ENCODE peak calls at places on chromosomes 5 and 9, in five cellular contexts. U is fibroblast of mammary gland, S is OCI-LY7, K is upper lobe of left lung, C is AG10803. P is an unnamed sample.

GRCh38 chr5:122129332-122129731 is at the start of gene ZNF474:
- DNase-seq in S (no peak), U (peak), C (peak), K (no peak), P (peak)

GRCh38 chr9:3386753-3387152 is 139.0 kb downstream of the RFX3 start:
- DNase-seq in K (no peak), U (peak), C (no peak), S (no peak), P (peak)

GRCh38 chr9:16475257-16475656 is 395.2 kb downstream of the BNC2 start:
- DNase-seq in K (no peak), S (no peak), U (no peak), C (no peak), P (no peak)

GRCh38 chr5:169649486-169649885 is 12.4 kb downstream of the DOCK2 start:
- DNase-seq in S (no peak), K (no peak), U (no peak), C (no peak), P (no peak)

GRCh38 chr5:81010636-81011035 is 50.5 kb downstream of the RASGRF2 start:
- DNase-seq in C (no peak), S (no peak), K (no peak), U (no peak), P (no peak)

GRCh38 chr5:122170630-122171029 is 41.3 kb downstream of the ZNF474 start:
- DNase-seq in K (no peak), C (no peak), S (no peak), U (peak), P (no peak)

GRCh38 chr5:122154910-122155309 is 25.6 kb downstream of the ZNF474 start:
- DNase-seq in U (peak), S (no peak), C (peak), K (no peak), P (peak)

GRCh38 chr5:35405938-35406337 is 175.7 kb upstream of the PRLR start:
- DNase-seq in K (peak), C (no peak), S (no peak), U (no peak), P (no peak)

GRCh38 chr9:90114641-90115040 is 509.8 kb downstream of the GADD45G start:
- DNase-seq in S (no peak), C (no peak), U (no peak), K (no peak), P (no peak)

GRCh38 chr9:17528859-17529258 is 50.0 kb upstream of the SH3GL2 start:
- DNase-seq in K (no peak), S (peak), U (peak), C (peak), P (peak)
- TF ChIP-seq CTCF in K (no peak), S (peak), U (peak), C (peak), P (peak)

GRCh38 chr5:132746592-132747063 is 598 bp upstream of the CCNI2 start:
- DNase-seq in U (no peak), C (no peak), K (no peak), S (peak), P (no peak)
- TF ChIP-seq CTCF in U (peak), C (peak), K (no peak), S (peak), P (peak)

GRCh38 chr9:131999692-132000551 is 79.7 kb downstream of the MED27 start:
- DNase-seq in U (peak), C (peak), S (no peak), K (no peak), P (peak)
- TF ChIP-seq CTCF in U (peak), C (no peak), S (no peak), K (no peak), P (no peak)

GRCh38 chr9:12424243-12424642 is 268.9 kb upstream of the TYRP1 start:
- DNase-seq in U (no peak), C (no peak), S (no peak), K (no peak), P (no peak)

GRCh38 chr9:12426198-12426864 is 266.9 kb upstream of the TYRP1 start:
- DNase-seq in K (no peak), S (no peak), C (no peak), U (peak), P (peak)
- TF ChIP-seq CTCF in K (no peak), S (peak), C (no peak), U (no peak), P (peak)